ENCODE peak calls at places on chromosomes 12 and 14, in five cellular contexts. One of them, this sample, is unnamed.

GRCh38 chr14:38210587-38211257 is 3.0 kb downstream of the SSTR1 start:
- DNase-seq in AG10803: peak; percentile 72
- DNase-seq in WERI-Rb-1: no peak
- DNase-seq in HCT116: no peak
- DNase-seq in bronchial epithelial cell: no peak
- DNase-seq in this sample: no peak

GRCh38 chr12:45648070-45648469 is 81.4 kb upstream of the ARID2 start:
- DNase-seq in AG10803: no peak
- DNase-seq in WERI-Rb-1: no peak
- DNase-seq in HCT116: no peak
- DNase-seq in bronchial epithelial cell: no peak
- DNase-seq in this sample: no peak

GRCh38 chr12:10190558-10191388 is 11.9 kb downstream of the TMEM52B start:
- DNase-seq in AG10803: peak; percentile 74
- DNase-seq in WERI-Rb-1: peak; percentile 60
- DNase-seq in HCT116: peak; percentile 56
- DNase-seq in bronchial epithelial cell: peak; percentile 66
- DNase-seq in this sample: peak; percentile 78

GRCh38 chr12:23424685-23425084 is 524.8 kb downstream of the SOX5 start:
- DNase-seq in AG10803: no peak
- DNase-seq in WERI-Rb-1: no peak
- DNase-seq in HCT116: no peak
- DNase-seq in bronchial epithelial cell: no peak
- DNase-seq in this sample: no peak

GRCh38 chr14:43132441-43132840 is 1374.6 kb downstream of the FSCB start:
- DNase-seq in AG10803: no peak
- DNase-seq in WERI-Rb-1: no peak
- DNase-seq in HCT116: no peak
- DNase-seq in bronchial epithelial cell: no peak
- DNase-seq in this sample: no peak

GRCh38 chr12:5577239-5577638 is 145.3 kb downstream of the NTF3 start:
- DNase-seq in AG10803: no peak
- DNase-seq in WERI-Rb-1: no peak
- DNase-seq in HCT116: no peak
- DNase-seq in bronchial epithelial cell: no peak
- DNase-seq in this sample: no peak

GRCh38 chr12:22625671-22626251 is 790 bp downstream of the ETNK1 start:
- DNase-seq in AG10803: peak; percentile 9
- DNase-seq in WERI-Rb-1: peak; percentile 63
- DNase-seq in HCT116: peak; percentile 16
- DNase-seq in bronchial epithelial cell: peak; percentile 55
- DNase-seq in this sample: peak; percentile 54

GRCh38 chr12:1553987-1554982 is 40.1 kb downstream of the FBXL14 start:
- DNase-seq in AG10803: no peak
- DNase-seq in WERI-Rb-1: no peak
- DNase-seq in HCT116: no peak
- DNase-seq in bronchial epithelial cell: no peak
- DNase-seq in this sample: peak; percentile 94

GRCh38 chr12:102593128-102593527 is 112.8 kb upstream of the IGF1 start:
- DNase-seq in AG10803: no peak
- DNase-seq in WERI-Rb-1: no peak
- DNase-seq in HCT116: no peak
- DNase-seq in bronchial epithelial cell: no peak
- DNase-seq in this sample: no peak

GRCh38 chr14:92958373-92959188 is 35.6 kb downstream of the CHGA start:
- DNase-seq in AG10803: no peak
- DNase-seq in WERI-Rb-1: no peak
- DNase-seq in HCT116: no peak
- DNase-seq in bronchial epithelial cell: no peak
- DNase-seq in this sample: no peak

GRCh38 chr12:49873361-49873934 is 30.3 kb downstream of the FAIM2 start:
- DNase-seq in AG10803: no peak
- DNase-seq in WERI-Rb-1: no peak
- DNase-seq in HCT116: no peak
- DNase-seq in bronchial epithelial cell: no peak
- DNase-seq in this sample: no peak

GRCh38 chr12:25959069-25959961 is 833 bp downstream of the RASSF8 start:
- DNase-seq in AG10803: peak; percentile 92
- DNase-seq in WERI-Rb-1: peak; percentile 53
- DNase-seq in HCT116: no peak
- DNase-seq in bronchial epithelial cell: peak; percentile 65
- DNase-seq in this sample: peak; percentile 9

GRCh38 chr12:52691076-52691764 is 11.0 kb upstream of the KRT1 start:
- DNase-seq in AG10803: no peak
- DNase-seq in WERI-Rb-1: no peak
- DNase-seq in HCT116: no peak
- DNase-seq in bronchial epithelial cell: no peak
- DNase-seq in this sample: no peak

GRCh38 chr14:101394374-101394773 is 166.9 kb upstream of the DIO3 start:
- DNase-seq in AG10803: no peak
- DNase-seq in WERI-Rb-1: no peak
- DNase-seq in HCT116: no peak
- DNase-seq in bronchial epithelial cell: no peak
- DNase-seq in this sample: no peak

GRCh38 chr12:99212275-99212674 is 435.3 kb upstream of the GARIN6 start:
- DNase-seq in AG10803: no peak
- DNase-seq in WERI-Rb-1: no peak
- DNase-seq in HCT116: no peak
- DNase-seq in bronchial epithelial cell: no peak
- DNase-seq in this sample: no peak

GRCh38 chr14:91246051-91246852 is 1.7 kb upstream of the GPR68 start:
- DNase-seq in AG10803: no peak
- DNase-seq in WERI-Rb-1: no peak
- DNase-seq in HCT116: no peak
- DNase-seq in bronchial epithelial cell: no peak
- DNase-seq in this sample: no peak

GRCh38 chr12:124350491-124350890 is 55.6 kb downstream of the RFLNA start:
- DNase-seq in AG10803: no peak
- DNase-seq in WERI-Rb-1: no peak
- DNase-seq in HCT116: no peak
- DNase-seq in bronchial epithelial cell: no peak
- DNase-seq in this sample: no peak

GRCh38 chr14:50069325-50069724 is 47.0 kb downstream of the VCPKMT start:
- DNase-seq in AG10803: no peak
- DNase-seq in WERI-Rb-1: no peak
- DNase-seq in HCT116: no peak
- DNase-seq in bronchial epithelial cell: no peak
- DNase-seq in this sample: no peak

GRCh38 chr12:124359671-124360581 is 65.0 kb downstream of the RFLNA start:
- DNase-seq in AG10803: peak; percentile 22
- DNase-seq in WERI-Rb-1: no peak
- DNase-seq in HCT116: no peak
- DNase-seq in bronchial epithelial cell: no peak
- DNase-seq in this sample: no peak

GRCh38 chr12:60501124-60501729 is 905.4 kb downstream of the SLC16A7 start:
- DNase-seq in AG10803: peak; percentile 1
- DNase-seq in WERI-Rb-1: peak; percentile 12
- DNase-seq in HCT116: no peak
- DNase-seq in bronchial epithelial cell: peak; percentile 22
- DNase-seq in this sample: no peak

GRCh38 chr12:124696689-124697476 is 129.5 kb upstream of the NCOR2 start:
- DNase-seq in AG10803: no peak
- DNase-seq in WERI-Rb-1: no peak
- DNase-seq in HCT116: no peak
- DNase-seq in bronchial epithelial cell: no peak
- DNase-seq in this sample: no peak

GRCh38 chr14:34098045-34098984 is 147.4 kb upstream of the EGLN3 start:
- DNase-seq in AG10803: peak; percentile 45
- DNase-seq in WERI-Rb-1: no peak
- DNase-seq in HCT116: peak; percentile 46
- DNase-seq in bronchial epithelial cell: peak; percentile 82
- DNase-seq in this sample: peak; percentile 31

GRCh38 chr12:126663304-126664094 is 1598.3 kb downstream of the AACS start:
- DNase-seq in AG10803: no peak
- DNase-seq in WERI-Rb-1: peak; percentile 20
- DNase-seq in HCT116: peak; percentile 32
- DNase-seq in bronchial epithelial cell: peak; percentile 12
- DNase-seq in this sample: peak; percentile 14

GRCh38 chr14:71714225-71714624 is 218.0 kb upstream of the RGS6 start:
- DNase-seq in AG10803: peak; percentile 97
- DNase-seq in WERI-Rb-1: no peak
- DNase-seq in HCT116: no peak
- DNase-seq in bronchial epithelial cell: no peak
- DNase-seq in this sample: no peak

GRCh38 chr14:97058071-97058470 is 260.9 kb downstream of the VRK1 start:
- DNase-seq in AG10803: peak; percentile 15
- DNase-seq in WERI-Rb-1: no peak
- DNase-seq in HCT116: no peak
- DNase-seq in bronchial epithelial cell: no peak
- DNase-seq in this sample: no peak

GRCh38 chr14:97053941-97054340 is 256.8 kb downstream of the VRK1 start:
- DNase-seq in AG10803: no peak
- DNase-seq in WERI-Rb-1: no peak
- DNase-seq in HCT116: no peak
- DNase-seq in bronchial epithelial cell: no peak
- DNase-seq in this sample: no peak

GRCh38 chr14:97058589-97058988 is 261.4 kb downstream of the VRK1 start:
- DNase-seq in AG10803: no peak
- DNase-seq in WERI-Rb-1: no peak
- DNase-seq in HCT116: no peak
- DNase-seq in bronchial epithelial cell: no peak
- DNase-seq in this sample: no peak

GRCh38 chr14:97057238-97057637 is 260.1 kb downstream of the VRK1 start:
- DNase-seq in AG10803: no peak
- DNase-seq in WERI-Rb-1: no peak
- DNase-seq in HCT116: no peak
- DNase-seq in bronchial epithelial cell: no peak
- DNase-seq in this sample: no peak

GRCh38 chr14:97056086-97056485 is 258.9 kb downstream of the VRK1 start:
- DNase-seq in AG10803: no peak
- DNase-seq in WERI-Rb-1: peak; percentile 53
- DNase-seq in HCT116: no peak
- DNase-seq in bronchial epithelial cell: peak; percentile 65
- DNase-seq in this sample: no peak
- TF ChIP-seq CTCF in AG10803: no peak
- TF ChIP-seq CTCF in WERI-Rb-1: peak; percentile 46
- TF ChIP-seq CTCF in HCT116: no peak
- TF ChIP-seq CTCF in bronchial epithelial cell: no peak
- TF ChIP-seq CTCF in this sample: no peak

DNA sequence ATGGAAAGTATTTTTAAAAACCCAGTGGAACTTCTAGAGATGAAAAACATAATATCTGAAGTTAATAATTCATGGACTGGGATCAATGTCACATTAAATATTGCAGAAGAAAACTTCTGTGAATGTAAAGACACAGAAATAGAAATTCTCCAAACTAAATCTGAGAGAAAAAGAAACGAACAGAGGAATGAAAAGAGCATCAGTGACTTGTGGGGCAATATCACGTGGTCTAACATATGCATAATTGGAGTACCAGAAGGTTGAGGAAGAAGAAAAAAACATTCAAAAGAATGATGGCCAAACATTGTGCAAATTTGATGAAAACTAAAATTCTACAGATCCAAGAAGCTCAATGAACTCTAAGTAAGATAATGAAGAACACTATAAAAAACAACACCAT is 130.8 kb downstream of the EFCAB11 start:
- DNase-seq in AG10803: no peak
- DNase-seq in WERI-Rb-1: no peak
- DNase-seq in HCT116: no peak
- DNase-seq in bronchial epithelial cell: no peak
- DNase-seq in this sample: no peak
- H3K4me3 ChIP-seq in AG10803: no peak overlapping the region
- H3K4me3 ChIP-seq in WERI-Rb-1: no peak overlapping the region
- H3K4me3 ChIP-seq in HCT116: no peak overlapping the region
- H3K4me3 ChIP-seq in bronchial epithelial cell: no peak overlapping the region
- H3K4me3 ChIP-seq in this sample: no peak overlapping the region

DNA sequence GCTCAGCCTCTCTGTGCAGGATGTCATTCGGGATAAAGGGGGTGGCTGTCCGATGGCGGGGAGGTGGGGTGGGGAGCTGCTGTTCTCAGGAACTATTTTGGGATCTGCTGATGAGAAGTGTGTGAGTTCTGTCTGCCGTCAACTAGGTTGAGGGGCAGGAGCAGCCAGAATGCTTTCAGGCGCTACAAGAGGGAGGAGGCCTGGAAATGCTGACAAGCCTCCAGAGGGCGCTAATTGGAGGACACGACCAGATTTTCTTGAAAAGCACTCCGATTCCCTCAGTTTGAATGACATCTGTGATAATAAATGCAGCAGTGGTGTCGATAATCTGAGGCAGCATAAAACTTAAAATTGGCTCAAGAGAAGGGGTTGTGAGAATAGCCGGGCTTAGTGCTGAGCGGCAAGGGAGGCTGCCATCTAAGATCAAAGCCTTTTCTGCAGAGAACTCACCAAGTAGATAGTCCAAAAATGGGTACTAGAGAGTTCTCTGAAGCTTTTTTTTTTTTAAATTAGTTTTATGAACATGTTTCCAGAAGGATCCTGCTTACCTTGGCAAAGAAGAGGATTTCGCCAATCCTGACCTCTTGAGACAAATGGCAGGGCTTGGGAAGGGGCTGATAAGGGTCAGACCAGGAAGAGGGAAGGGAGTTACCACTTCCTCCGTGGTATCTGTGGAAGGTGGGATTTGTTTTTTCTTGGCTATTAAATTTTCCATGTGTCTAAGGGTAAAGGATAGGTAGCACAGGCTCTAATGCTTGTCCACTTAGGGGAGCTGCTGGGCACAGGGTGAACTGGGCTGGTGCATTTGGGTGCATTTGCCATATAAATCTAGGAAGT is 94.4 kb downstream of the CRACR2A start:
- DNase-seq in AG10803: no peak
- DNase-seq in WERI-Rb-1: peak; percentile 65
- DNase-seq in HCT116: no peak
- DNase-seq in bronchial epithelial cell: peak; percentile 19
- DNase-seq in this sample: peak; percentile 26
- TF ChIP-seq CTCF in AG10803: peak; percentile 42
- TF ChIP-seq CTCF in WERI-Rb-1: peak; percentile 72
- TF ChIP-seq CTCF in HCT116: peak; percentile 42
- TF ChIP-seq CTCF in bronchial epithelial cell: peak; percentile 68
- TF ChIP-seq CTCF in this sample: peak; percentile 40

DNA sequence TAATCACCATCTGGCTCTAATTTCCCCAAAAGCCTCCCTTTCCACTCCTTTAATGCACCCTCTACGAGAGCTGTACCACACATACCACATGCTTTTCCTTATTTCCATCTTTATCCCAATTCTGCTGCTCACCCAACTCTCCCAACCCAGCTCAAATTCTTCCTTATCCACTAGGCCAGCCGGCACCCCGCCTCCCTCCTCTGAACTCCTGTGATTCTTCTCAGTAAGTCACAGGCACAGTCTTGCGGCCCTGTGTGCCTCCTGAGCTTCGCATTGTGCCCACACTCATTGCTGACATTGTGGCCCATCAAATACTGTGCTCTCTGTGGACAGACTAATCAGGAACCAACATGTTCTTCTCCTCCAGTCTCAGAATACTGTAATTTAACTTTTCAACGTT is 45.4 kb downstream of the APPL2 start:
- DNase-seq in AG10803: no peak
- DNase-seq in WERI-Rb-1: no peak
- DNase-seq in HCT116: no peak
- DNase-seq in bronchial epithelial cell: no peak
- DNase-seq in this sample: no peak
- H3K4me3 ChIP-seq in AG10803: no peak overlapping the region
- H3K4me3 ChIP-seq in WERI-Rb-1: no peak overlapping the region
- H3K4me3 ChIP-seq in HCT116: no peak overlapping the region
- H3K4me3 ChIP-seq in bronchial epithelial cell: no peak overlapping the region
- H3K4me3 ChIP-seq in this sample: no peak overlapping the region

This sample was measured in GM12865.